ENCODE peak calls at places on chromosomes 6 and 20, in eight cellular contexts. P, W, U, Y, Z, F, J and E are unnamed samples.

GRCh38 chr6:41271901-41272395 is 14.5 kb downstream of the TREM1 start:
- DNase-seq in P (no peak), W (peak; percentile 27), U (peak; percentile 87), Y (no peak), Z (no peak), F (peak; percentile 13), J (peak; percentile 40), E (no peak)

GRCh38 chr6:97207383-97207782 is 75.6 kb downstream of the MMS22L start:
- DNase-seq in P (no peak), W (no peak), U (no peak), Y (no peak), Z (no peak), F (no peak), J (no peak), E (no peak)

GRCh38 chr20:1895674-1896496 is 678 bp downstream of the SIRPA start:
- DNase-seq in P (no peak), W (no peak), U (no peak), Y (no peak), Z (no peak), F (no peak), J (peak; percentile 60), E (no peak)

GRCh38 chr6:144688713-144689112 is 403.6 kb downstream of the UTRN start:
- DNase-seq in P (no peak), W (no peak), U (no peak), Y (no peak), Z (no peak), F (no peak), J (no peak), E (no peak)

GRCh38 chr20:32163951-32164350 is 43.6 kb downstream of the PLAGL2 start:
- DNase-seq in P (no peak), W (no peak), U (no peak), Y (no peak), Z (no peak), F (no peak), J (no peak), E (no peak)

GRCh38 chr6:137011406-137011805 is 33.4 kb downstream of the IL20RA start:
- DNase-seq in P (no peak), W (no peak), U (no peak), Y (no peak), Z (no peak), F (no peak), J (no peak), E (no peak)

GRCh38 chr20:60264024-60264709 is 305.9 kb downstream of the CDH26 start:
- DNase-seq in P (no peak), W (no peak), U (no peak), Y (no peak), Z (no peak), F (no peak), J (no peak), E (no peak)

GRCh38 chr6:22589118-22589517 is 19.8 kb downstream of the HDGFL1 start:
- DNase-seq in P (no peak), W (no peak), U (no peak), Y (no peak), Z (no peak), F (no peak), J (no peak), E (no peak)

GRCh38 chr6:125153541-125154183 is at the start of gene TPD52L1:
- DNase-seq in P (peak; percentile 93), W (peak; percentile 87), U (no peak), Y (no peak), Z (peak; percentile 69), F (peak; percentile 81), J (peak; percentile 86), E (peak; percentile 85)

GRCh38 chr20:25052255-25053206 is 5.4 kb downstream of the ACSS1 start:
- DNase-seq in P (no peak), W (peak; percentile 22), U (no peak), Y (no peak), Z (peak; percentile 75), F (peak; percentile 10), J (no peak), E (no peak)

GRCh38 chr20:58238490-58238889 is 10.0 kb upstream of the ANKRD60 start:
- DNase-seq in P (no peak), W (no peak), U (peak; percentile 64), Y (no peak), Z (no peak), F (no peak), J (no peak), E (no peak)

GRCh38 chr20:53750827-53751393 is 157.3 kb upstream of the ZNF217 start:
- DNase-seq in P (peak; percentile 68), W (peak; percentile 25), U (no peak), Y (peak; percentile 69), Z (no peak), F (peak; percentile 22), J (no peak), E (peak; percentile 59)

GRCh38 chr6:149897015-149897697 is 757 bp downstream of the RAET1E start:
- DNase-seq in P (no peak), W (peak; percentile 78), U (peak; percentile 87), Y (no peak), Z (peak; percentile 95), F (peak; percentile 76), J (no peak), E (peak; percentile 66)

GRCh38 chr20:48921883-48922867 is 664 bp downstream of the ARFGEF2 start:
- DNase-seq in P (no peak), W (peak; percentile 64), U (no peak), Y (no peak), Z (peak; percentile 74), F (peak; percentile 67), J (no peak), E (peak; percentile 30)

GRCh38 chr6:23855497-23856116 is 270.4 kb upstream of the NRSN1 start:
- DNase-seq in P (no peak), W (no peak), U (no peak), Y (no peak), Z (no peak), F (no peak), J (no peak), E (no peak)

GRCh38 chr6:23851551-23851950 is 274.5 kb upstream of the NRSN1 start:
- DNase-seq in P (no peak), W (no peak), U (no peak), Y (no peak), Z (no peak), F (no peak), J (no peak), E (no peak)
- TF ChIP-seq POLR2AphosphoS5 in P (no peak), W (no peak), U (no peak), Y (no peak), Z (no peak), F (no peak), J (no peak), E (no peak)

DNA sequence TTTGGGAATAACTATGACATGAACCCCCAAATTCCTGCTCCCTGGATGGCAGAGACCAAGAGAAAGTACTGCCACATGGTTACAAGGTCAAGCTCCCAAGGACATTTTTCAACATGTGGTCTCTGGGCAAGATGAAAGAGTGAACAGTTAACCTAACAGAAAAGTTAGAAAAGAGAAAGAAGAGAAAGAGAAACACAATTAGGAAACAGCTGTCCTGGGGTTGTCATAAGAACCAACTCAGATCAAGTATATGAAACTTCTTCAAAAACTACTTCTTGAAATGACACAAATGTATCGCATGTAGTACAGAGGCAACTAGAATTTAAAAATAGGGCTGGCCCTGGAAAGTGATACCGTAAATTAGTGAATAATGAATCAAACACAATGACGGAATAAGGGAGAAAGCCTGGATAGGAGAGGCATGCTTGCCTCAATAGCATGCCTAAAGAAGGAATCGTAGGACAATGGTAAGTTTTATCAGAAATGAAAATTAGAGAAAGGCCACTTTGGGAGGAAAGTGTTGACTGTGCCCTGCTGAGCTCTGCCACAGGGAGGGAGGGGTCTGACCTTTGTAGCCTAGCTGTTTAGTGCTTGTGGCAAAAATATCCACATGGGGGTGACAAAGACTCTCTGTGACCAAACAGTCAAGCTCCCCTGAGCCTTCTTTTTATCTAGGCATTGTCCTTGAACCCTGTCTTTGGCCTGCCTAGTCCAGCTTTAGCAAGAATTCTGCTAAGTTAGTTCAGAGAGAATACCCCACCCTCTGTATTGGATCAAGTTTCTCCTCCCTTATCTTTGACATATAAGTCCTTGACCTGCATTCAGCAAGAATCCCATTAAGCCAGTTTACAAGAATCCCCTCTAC is 4.3 kb upstream of the DCBLD1 start:
- DNase-seq in P (peak; percentile 70), W (no peak), U (no peak), Y (no peak), Z (no peak), F (peak; percentile 35), J (no peak), E (no peak)
- H3K27ac ChIP-seq in P (no peak overlapping the region), W (no peak overlapping the region), U (no peak overlapping the region), Y (no peak overlapping the region), Z (no peak overlapping the region), F (no peak overlapping the region), J (no peak overlapping the region), E (no peak overlapping the region)

GRCh38 chr6:44224154-44224977 is 971 bp downstream of the SLC29A1 start:
- DNase-seq in P (peak; percentile 57), W (no peak), U (no peak), Y (no peak), Z (no peak), F (no peak), J (no peak), E (no peak)
- TF ChIP-seq CTCF in P (peak; percentile 32), W (no peak), U (no peak), Y (peak; percentile 25), Z (no peak), F (no peak), J (peak; percentile 33), E (no peak)

GRCh38 chr6:154512214-154512613 is 1.7 kb upstream of the CNKSR3 start:
- DNase-seq in P (no peak), W (no peak), U (no peak), Y (no peak), Z (no peak), F (no peak), J (no peak), E (no peak)

GRCh38 chr6:154508573-154509375 is 1.7 kb downstream of the CNKSR3 start:
- DNase-seq in P (peak; percentile 51), W (no peak), U (no peak), Y (no peak), Z (no peak), F (peak; percentile 57), J (no peak), E (peak; percentile 45)

GRCh38 chr6:154511735-154512097 is 1.2 kb upstream of the CNKSR3 start:
- DNase-seq in P (no peak), W (no peak), U (no peak), Y (no peak), Z (no peak), F (no peak), J (no peak), E (no peak)

GRCh38 chr6:154509421-154510143 is 903 bp downstream of the CNKSR3 start:
- DNase-seq in P (peak; percentile 59), W (peak; percentile 37), U (no peak), Y (no peak), Z (peak; percentile 64), F (peak; percentile 34), J (peak; percentile 85), E (peak; percentile 25)

DNA sequence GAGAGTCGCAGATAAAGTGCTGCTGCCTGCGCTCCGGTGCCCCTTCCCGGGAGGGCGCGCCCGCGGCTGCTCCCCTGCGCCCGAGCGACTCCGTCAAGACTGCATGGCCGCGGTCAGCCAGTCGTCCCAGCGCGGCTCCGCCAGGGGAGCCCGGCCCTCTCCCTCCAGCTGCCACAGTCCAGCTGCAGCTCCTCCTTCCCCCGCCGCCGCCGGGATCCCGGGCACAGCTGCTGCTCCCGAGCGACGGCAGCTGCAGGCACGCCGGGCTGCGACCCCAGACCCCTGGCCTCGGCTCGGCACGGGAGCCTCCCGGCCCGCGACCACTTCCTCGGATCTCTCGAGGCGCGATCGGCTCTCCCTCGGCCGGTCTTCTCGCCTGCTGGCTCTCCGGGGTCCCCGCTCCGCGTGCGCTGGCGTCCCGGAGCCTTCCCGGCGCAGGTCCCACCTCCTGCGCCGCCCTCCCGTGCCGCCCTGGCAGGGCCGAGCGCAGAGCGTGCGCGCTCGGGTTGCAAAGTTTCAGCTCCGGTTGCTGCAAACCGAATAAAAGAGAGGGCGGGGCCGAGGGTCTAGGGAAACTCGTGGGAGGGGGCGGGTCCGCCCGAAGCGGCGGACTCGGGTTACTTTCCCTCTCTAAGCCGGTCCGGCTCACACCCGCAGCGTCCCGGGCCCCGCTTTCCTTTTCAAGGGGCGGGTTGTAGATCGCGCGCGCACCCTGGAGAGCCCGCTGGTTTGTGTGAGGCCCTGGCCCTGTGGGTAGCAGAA is at the start of gene CNKSR3:
- DNase-seq in P (peak; percentile 95), W (peak; percentile 93), U (peak; percentile 93), Y (no peak), Z (peak; percentile 89), F (peak; percentile 81), J (peak; percentile 87), E (peak; percentile 92)
- TF ChIP-seq POLR2AphosphoS5 in P (peak; percentile 67), W (peak; percentile 81), U (peak; percentile 94), Y (no peak), Z (no peak), F (peak; percentile 86), J (no peak), E (peak; percentile 80)